ENCODE peak calls at places on chromosomes 16 and 17, in five cellular contexts. N is GF-D8, X is AG08396, G is A549, W is kidney epithelial cell. E is an unnamed sample.

GRCh38 chr16:56972898-56973689 is 11.3 kb downstream of the CETP start:
- DNase-seq in N (no peak), X (no peak), G (no peak), W (no peak), E (no peak)

GRCh38 chr16:86517652-86518258 is 7.4 kb downstream of the FOXF1 start:
- DNase-seq in N (no peak), X (peak), G (peak), W (no peak), E (no peak)

GRCh38 chr17:56785997-56786680 is 47.6 kb downstream of the C17orf67 start:
- DNase-seq in N (no peak), X (no peak), G (no peak), W (no peak), E (no peak)

GRCh38 chr17:62757518-62757951 is 50.6 kb downstream of the MARCHF10 start:
- DNase-seq in N (no peak), X (no peak), G (no peak), W (no peak), E (no peak)

GRCh38 chr17:21295036-21295952 is 10.8 kb downstream of the MAP2K3 start:
- DNase-seq in N (no peak), X (no peak), G (peak), W (no peak), E (no peak)

GRCh38 chr16:85011846-85012284 is 530 bp upstream of the ZDHHC7 start:
- DNase-seq in N (no peak), X (no peak), G (no peak), W (no peak), E (no peak)

GRCh38 chr16:19274178-19274797 is 11.2 kb upstream of the CLEC19A start:
- DNase-seq in N (no peak), X (no peak), G (no peak), W (no peak), E (no peak)

GRCh38 chr16:85391769-85392583 is 221.1 kb upstream of the GSE1 start:
- DNase-seq in N (no peak), X (no peak), G (no peak), W (no peak), E (no peak)

GRCh38 chr16:11571549-11571948 is 15.2 kb downstream of the LITAF start:
- DNase-seq in N (no peak), X (no peak), G (no peak), W (no peak), E (no peak)

GRCh38 chr16:89290472-89290871 is 73.0 kb downstream of the ZNF778 start:
- DNase-seq in N (no peak), X (no peak), G (no peak), W (no peak), E (no peak)

GRCh38 chr16:11612110-11612981 is 25.6 kb upstream of the LITAF start:
- DNase-seq in N (peak), X (no peak), G (peak), W (peak), E (no peak)

GRCh38 chr17:50785942-50786570 is 18.7 kb upstream of the ANKRD40CL start:
- DNase-seq in N (no peak), X (peak), G (no peak), W (no peak), E (no peak)

GRCh38 chr16:65725156-65725845 is 603.4 kb upstream of the CDH11 start:
- DNase-seq in N (no peak), X (no peak), G (no peak), W (no peak), E (no peak)

GRCh38 chr16:48947371-48947713 is 334.3 kb downstream of the CBLN1 start:
- DNase-seq in N (no peak), X (no peak), G (no peak), W (no peak), E (no peak)

GRCh38 chr16:75264531-75264998 is 13.1 kb upstream of the BCAR1 start:
- DNase-seq in N (no peak), X (peak), G (no peak), W (no peak), E (no peak)

GRCh38 chr16:69566437-69567030 is 768 bp downstream of the NFAT5 start:
- DNase-seq in N (no peak), X (peak), G (peak), W (no peak), E (no peak)

GRCh38 chr17:71765437-71765836 is 355.4 kb upstream of the SOX9 start:
- DNase-seq in N (no peak), X (no peak), G (no peak), W (peak), E (no peak)

GRCh38 chr17:1109606-1110523 is 69.9 kb downstream of the ABR start:
- DNase-seq in N (no peak), X (no peak), G (peak), W (no peak), E (no peak)

GRCh38 chr16:17389392-17389791 is 81.4 kb downstream of the XYLT1 start:
- DNase-seq in N (no peak), X (peak), G (no peak), W (no peak), E (no peak)

GRCh38 chr17:57552114-57552601 is 192.9 kb downstream of the CCDC182 start:
- DNase-seq in N (no peak), X (no peak), G (no peak), W (no peak), E (no peak)

GRCh38 chr17:12982224-12982623 is 35.6 kb downstream of the ELAC2 start:
- DNase-seq in N (no peak), X (no peak), G (no peak), W (no peak), E (no peak)

GRCh38 chr17:37400505-37400904 is 6.1 kb downstream of the ACACA start:
- DNase-seq in N (no peak), X (no peak), G (no peak), W (no peak), E (no peak)

GRCh38 chr17:78241277-78242023 is 10.0 kb downstream of the TMEM235 start:
- DNase-seq in N (no peak), X (peak), G (peak), W (no peak), E (no peak)

GRCh38 chr16:55055262-55055661 is 124.6 kb downstream of the IRX5 start:
- DNase-seq in N (no peak), X (no peak), G (no peak), W (no peak), E (no peak)

GRCh38 chr17:40803617-40804082 is 3.9 kb upstream of the KRT28 start:
- DNase-seq in N (peak), X (peak), G (peak), W (peak), E (peak)

GRCh38 chr16:23514381-23515152 is 4.3 kb upstream of the GGA2 start:
- DNase-seq in N (peak), X (no peak), G (no peak), W (no peak), E (no peak)

GRCh38 chr17:42284566-42284965 is 3.7 kb upstream of the STAT5A start:
- DNase-seq in N (no peak), X (no peak), G (no peak), W (no peak), E (no peak)